ENCODE peak calls at places on chromosomes 7 and 10, in four cellular contexts. One of them, this sample, is unnamed. For H3K79me2, the result is how much of the 10 kb centered on the place peaks cover.

GRCh38 chr7:98394377-98394836 is 6.5 kb downstream of the BAIAP2L1 start:
- DNase-seq in fibroblast of lung: peak
- DNase-seq in GM23248: peak
- DNase-seq in hepatocyte: peak
- DNase-seq in this sample: no peak

GRCh38 chr7:30633223-30633622 is 38.5 kb downstream of the GARS1 start:
- DNase-seq in fibroblast of lung: no peak
- DNase-seq in hepatocyte: no peak
- DNase-seq in GM23248: no peak
- DNase-seq in this sample: no peak

GRCh38 chr10:49608925-49609282 is 1.2 kb upstream of the SLC18A3 start:
- DNase-seq in hepatocyte: no peak
- DNase-seq in fibroblast of lung: no peak
- DNase-seq in GM23248: no peak
- DNase-seq in this sample: peak

GRCh38 chr10:105540381-105540780 is 899.3 kb downstream of the SORCS3 start:
- DNase-seq in fibroblast of lung: no peak
- DNase-seq in GM23248: no peak
- DNase-seq in hepatocyte: peak
- DNase-seq in this sample: no peak

GRCh38 chr7:126460664-126461063 is 792.1 kb downstream of the GRM8 start:
- DNase-seq in GM23248: no peak
- DNase-seq in fibroblast of lung: no peak
- DNase-seq in hepatocyte: no peak
- DNase-seq in this sample: no peak

GRCh38 chr7:110835209-110835608 is 255.7 kb upstream of the LRRN3 start:
- DNase-seq in hepatocyte: peak
- DNase-seq in fibroblast of lung: no peak
- DNase-seq in GM23248: no peak
- DNase-seq in this sample: no peak

GRCh38 chr7:45975847-45976484 is 54.9 kb upstream of the IGFBP3 start:
- DNase-seq in hepatocyte: no peak
- DNase-seq in GM23248: no peak
- DNase-seq in fibroblast of lung: no peak
- DNase-seq in this sample: no peak

GRCh38 chr10:944034-944831 is 12.7 kb upstream of the LARP4B start:
- DNase-seq in fibroblast of lung: peak
- DNase-seq in GM23248: peak
- DNase-seq in hepatocyte: no peak
- DNase-seq in this sample: no peak

GRCh38 chr10:99235469-99235871 is at the start of gene HPSE2:
- DNase-seq in hepatocyte: no peak
- DNase-seq in GM23248: no peak
- DNase-seq in fibroblast of lung: no peak
- DNase-seq in this sample: peak

GRCh38 chr10:132102071-132102716 is 36.4 kb downstream of the JAKMIP3 start:
- DNase-seq in fibroblast of lung: no peak
- DNase-seq in hepatocyte: no peak
- DNase-seq in GM23248: no peak
- DNase-seq in this sample: no peak
- H3K27ac ChIP-seq in fibroblast of lung: no peak
- H3K27ac ChIP-seq in hepatocyte: no peak
- H3K27ac ChIP-seq in GM23248: no peak
- H3K27ac ChIP-seq in this sample: no peak

DNA sequence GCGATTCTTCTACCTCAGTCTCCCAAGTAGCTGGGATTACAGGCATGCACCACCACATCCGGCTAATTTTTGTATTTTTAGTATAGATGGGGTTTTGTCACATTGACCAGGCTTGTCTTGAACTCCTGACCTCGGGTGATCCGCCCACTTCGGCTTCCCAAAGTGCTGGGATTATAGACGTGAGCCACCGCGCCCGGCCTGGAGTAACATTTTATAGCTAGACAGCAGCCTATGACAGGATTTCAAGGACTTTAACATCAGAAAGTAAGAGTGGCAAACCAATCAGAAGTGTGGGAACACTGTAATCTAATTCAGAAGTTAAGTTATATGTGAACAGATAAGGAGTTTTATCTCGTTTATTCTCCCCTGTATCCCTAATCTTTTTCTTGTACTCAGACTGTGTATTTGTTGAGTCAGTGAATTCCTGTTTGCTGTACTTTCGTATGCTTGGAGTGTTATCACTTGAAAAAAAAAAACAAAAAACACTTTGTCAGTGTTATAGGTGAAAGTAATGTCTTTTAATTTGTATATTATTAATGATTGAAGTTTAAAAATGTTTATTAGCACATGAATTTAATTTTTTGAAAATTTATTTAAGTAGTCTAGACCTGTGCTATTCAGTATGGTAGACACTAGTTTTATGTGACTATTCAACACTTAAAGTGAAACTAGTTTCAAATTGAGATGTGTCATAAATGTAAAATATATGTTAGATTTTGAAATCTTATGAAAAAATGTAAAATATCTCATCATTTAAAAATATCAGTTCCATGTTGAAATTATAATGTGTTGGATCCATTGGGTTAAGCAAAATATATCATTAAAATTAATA is 38.5 kb downstream of the RSBN1L start:
- DNase-seq in fibroblast of lung: no peak
- DNase-seq in GM23248: no peak
- DNase-seq in hepatocyte: peak
- DNase-seq in this sample: no peak
- H3K79me2 ChIP-seq in fibroblast of lung: under half
- H3K79me2 ChIP-seq in GM23248: half or more
- H3K79me2 ChIP-seq in hepatocyte: half or more
- H3K79me2 ChIP-seq in this sample: half or more

GRCh38 chr7:150784954-150785353 is 15.2 kb downstream of the TMEM176B start:
- DNase-seq in hepatocyte: peak
- DNase-seq in GM23248: no peak
- DNase-seq in fibroblast of lung: no peak
- DNase-seq in this sample: no peak

GRCh38 chr7:150781961-150782360 is 18.2 kb downstream of the TMEM176B start:
- DNase-seq in fibroblast of lung: no peak
- DNase-seq in GM23248: no peak
- DNase-seq in hepatocyte: no peak
- DNase-seq in this sample: no peak

GRCh38 chr7:150781016-150781415 is 19.1 kb downstream of the TMEM176B start:
- DNase-seq in hepatocyte: no peak
- DNase-seq in fibroblast of lung: no peak
- DNase-seq in GM23248: peak
- DNase-seq in this sample: no peak

GRCh38 chr7:150787321-150788281 is 12.6 kb downstream of the TMEM176B start:
- DNase-seq in fibroblast of lung: no peak
- DNase-seq in GM23248: peak
- DNase-seq in hepatocyte: peak
- DNase-seq in this sample: no peak

DNA sequence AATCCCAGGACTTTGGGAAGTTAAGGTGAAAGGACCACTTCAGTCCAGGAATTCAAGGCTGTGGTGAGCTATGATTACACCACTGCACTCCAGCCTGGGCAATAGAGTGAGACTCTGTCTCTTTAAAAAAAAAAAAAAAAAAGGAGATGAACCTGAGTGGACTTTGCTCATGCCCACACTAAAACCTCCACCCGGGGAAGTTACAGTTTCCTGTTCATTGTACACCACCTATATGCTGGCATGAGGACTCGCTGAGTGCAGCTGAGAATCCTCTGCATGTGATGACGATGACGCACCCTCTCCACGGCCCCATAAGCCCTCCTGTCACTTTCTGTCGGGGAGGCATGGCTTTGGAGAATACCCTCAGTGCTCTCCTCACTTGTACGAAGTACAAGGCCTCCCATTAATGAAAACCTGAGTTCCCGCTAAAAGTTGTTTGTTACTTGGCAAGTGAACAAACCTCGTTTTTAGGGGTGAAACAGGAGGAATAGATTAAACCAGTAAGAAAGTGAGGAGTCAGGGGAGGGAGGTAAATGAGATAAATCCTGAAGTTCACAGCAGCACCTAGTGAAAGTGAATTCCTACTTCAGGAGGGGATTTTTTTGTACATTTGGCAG is 15.9 kb downstream of the TMEM176B start:
- DNase-seq in fibroblast of lung: no peak
- DNase-seq in hepatocyte: peak
- DNase-seq in GM23248: no peak
- DNase-seq in this sample: no peak
- H3K27ac ChIP-seq in fibroblast of lung: no peak
- H3K27ac ChIP-seq in hepatocyte: peak
- H3K27ac ChIP-seq in GM23248: no peak
- H3K27ac ChIP-seq in this sample: no peak

GRCh38 chr10:126906704-126907422 is 1.6 kb downstream of the DOCK1 start:
- DNase-seq in hepatocyte: no peak
- DNase-seq in GM23248: no peak
- DNase-seq in fibroblast of lung: no peak
- DNase-seq in this sample: no peak
- H3K79me2 ChIP-seq in hepatocyte: half or more
- H3K79me2 ChIP-seq in GM23248: half or more
- H3K79me2 ChIP-seq in fibroblast of lung: under half
- H3K79me2 ChIP-seq in this sample: half or more

GRCh38 chr7:134845461-134845860 is 66.0 kb downstream of the CALD1 start:
- DNase-seq in hepatocyte: no peak
- DNase-seq in fibroblast of lung: no peak
- DNase-seq in GM23248: no peak
- DNase-seq in this sample: no peak
- H3K27ac ChIP-seq in hepatocyte: no peak
- H3K27ac ChIP-seq in fibroblast of lung: no peak
- H3K27ac ChIP-seq in GM23248: peak
- H3K27ac ChIP-seq in this sample: no peak